ENCODE peak calls at places on chromosomes 12 and 14, in ten cellular contexts. I, C, Z, O, R, M, U, E, W and J are unnamed samples. For H3K4me1, the result is how much of the 10 kb centered on the place peaks cover.

GRCh38 chr12:32583535-32583934 is 95.6 kb upstream of the DNM1L start:
- DNase-seq in O (no peak), C (no peak), U (no peak), E (no peak), I (no peak), W (no peak), M (peak), R (no peak), Z (no peak), J (no peak)

GRCh38 chr12:106739318-106739717 is 35.2 kb upstream of the RIC8B start:
- DNase-seq in C (no peak), Z (no peak), O (no peak), U (no peak), I (no peak), R (no peak), W (no peak), M (no peak), E (no peak), J (no peak)

GRCh38 chr14:36271939-36272907 is 48.2 kb downstream of the MBIP start:
- DNase-seq in C (no peak), E (peak), I (no peak), M (peak), U (no peak), R (peak), W (no peak), O (peak), Z (no peak), J (no peak)

GRCh38 chr12:77167801-77168200 is 102.4 kb upstream of the E2F7 start:
- DNase-seq in O (no peak), Z (no peak), M (no peak), R (no peak), U (no peak), C (no peak), I (no peak), E (no peak), W (no peak), J (no peak)

GRCh38 chr14:49621114-49621881 is 699 bp downstream of the MGAT2 start:
- DNase-seq in M (peak), W (peak), Z (peak), U (peak), C (peak), E (peak), I (no peak), R (peak), O (peak), J (no peak)

GRCh38 chr12:1047898-1048660 is 57.1 kb downstream of the ERC1 start:
- DNase-seq in I (no peak), R (no peak), E (no peak), C (peak), M (no peak), Z (no peak), U (no peak), W (no peak), O (no peak), J (no peak)

GRCh38 chr14:105313381-105314286 is 914 bp upstream of the PACS2 start:
- DNase-seq in O (peak), W (no peak), Z (peak), R (peak), C (no peak), U (no peak), M (no peak), E (peak), I (no peak), J (peak)

GRCh38 chr12:111529424-111530368 is 69.4 kb downstream of the ATXN2 start:
- DNase-seq in W (no peak), I (peak), O (peak), R (no peak), U (peak), M (peak), E (peak), Z (no peak), C (peak), J (peak)

GRCh38 chr12:7450667-7451066 is 6.7 kb upstream of the CD163L1 start:
- DNase-seq in W (no peak), U (no peak), M (no peak), C (peak), Z (no peak), O (no peak), R (no peak), I (no peak), E (no peak), J (no peak)

GRCh38 chr12:107990325-107990724 is 138.8 kb upstream of the WSCD2 start:
- DNase-seq in R (no peak), W (no peak), I (peak), M (no peak), E (peak), C (peak), O (peak), Z (no peak), U (peak), J (no peak)

GRCh38 chr12:4443616-4444015 is 2.0 kb downstream of the FGF6 start:
- DNase-seq in R (no peak), O (no peak), I (no peak), C (no peak), E (no peak), W (no peak), U (no peak), Z (peak), M (no peak), J (no peak)

GRCh38 chr12:75548879-75549278 is 37.5 kb upstream of the KRR1 start:
- DNase-seq in E (no peak), I (no peak), M (no peak), Z (no peak), W (no peak), C (peak), O (no peak), R (no peak), U (no peak), J (no peak)

GRCh38 chr12:55664826-55665225 is 28.1 kb downstream of the OR10P1 start:
- DNase-seq in E (no peak), C (no peak), I (no peak), M (no peak), W (no peak), R (no peak), O (no peak), U (no peak), Z (no peak), J (no peak)

GRCh38 chr14:99039316-99040041 is 232.5 kb downstream of the BCL11B start:
- DNase-seq in C (no peak), I (no peak), Z (no peak), M (no peak), R (no peak), E (no peak), O (no peak), U (no peak), W (no peak), J (no peak)

GRCh38 chr14:70073924-70074566 is 114.7 kb downstream of the SLC8A3 start:
- DNase-seq in R (peak), O (peak), W (no peak), I (no peak), E (peak), U (no peak), C (peak), Z (no peak), M (peak), J (peak)

GRCh38 chr14:70064111-70064885 is 124.5 kb downstream of the SLC8A3 start:
- DNase-seq in M (peak), O (no peak), C (no peak), R (no peak), U (no peak), Z (no peak), W (no peak), I (no peak), E (no peak), J (no peak)

GRCh38 chr14:70067810-70068209 is 120.9 kb downstream of the SLC8A3 start:
- DNase-seq in Z (no peak), R (no peak), C (no peak), W (no peak), M (no peak), U (no peak), E (no peak), I (no peak), O (no peak), J (no peak)

GRCh38 chr14:70069186-70069585 is 119.6 kb downstream of the SLC8A3 start:
- DNase-seq in U (no peak), I (no peak), E (no peak), O (no peak), M (no peak), C (no peak), W (no peak), R (no peak), Z (no peak), J (no peak)
- H3K27ac ChIP-seq in U (no peak), I (no peak), E (no peak), O (no peak), M (no peak), C (no peak), W (no peak), R (no peak), Z (no peak), J (no peak)

DNA sequence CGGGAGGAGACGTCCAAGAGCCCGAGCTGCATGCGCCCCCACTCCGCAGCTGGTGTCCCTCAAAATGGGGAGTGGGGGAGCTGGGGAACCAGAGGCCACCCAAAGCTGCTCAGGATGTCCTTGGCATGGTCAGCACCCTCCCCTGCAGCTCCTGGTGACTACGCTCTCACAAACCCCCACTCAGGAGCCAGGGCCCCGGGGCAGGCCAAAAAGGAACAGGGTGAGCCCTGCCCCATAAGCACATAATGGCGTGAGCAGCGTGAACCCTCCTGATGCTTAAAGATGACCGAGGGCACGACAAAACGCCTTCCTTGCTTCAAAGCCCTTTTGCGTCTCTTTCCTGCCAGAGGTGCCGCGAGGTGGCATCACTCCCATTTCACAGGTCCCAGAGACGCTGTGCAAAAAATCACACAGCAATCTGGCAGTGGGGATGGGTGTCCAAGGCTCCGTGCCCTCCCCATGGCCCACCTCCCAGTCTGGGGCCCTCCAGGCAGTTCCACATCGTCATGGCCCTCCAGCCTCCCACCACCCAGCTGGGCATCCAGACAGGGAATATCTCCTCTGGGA is 13.5 kb downstream of the NCOR2 start:
- DNase-seq in C (no peak), R (no peak), W (no peak), Z (peak), I (no peak), U (no peak), M (no peak), O (no peak), E (no peak), J (no peak)
- H3K4me3 ChIP-seq in C (no peak), R (no peak), W (no peak), Z (no peak), I (peak), U (no peak), M (no peak), O (no peak), E (no peak), J (no peak)

DNA sequence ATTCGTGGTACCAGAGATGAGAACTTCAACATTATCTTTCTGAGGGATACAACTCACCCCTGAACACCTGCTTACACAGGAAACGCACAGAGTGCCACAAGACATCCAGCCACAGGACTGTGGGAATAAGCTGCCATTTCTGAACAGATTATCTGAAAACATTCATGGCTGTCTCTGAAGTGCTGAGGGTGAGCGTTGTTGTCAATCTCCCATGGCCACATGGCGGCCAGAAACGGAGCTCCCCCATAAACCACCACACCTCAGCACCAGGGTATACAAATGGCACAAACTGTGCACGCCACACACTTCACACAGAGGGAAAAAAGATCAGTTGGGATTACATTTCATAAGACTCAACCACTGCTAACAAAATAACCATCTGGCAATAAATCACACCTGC is 23.7 kb downstream of the FOXN3 start:
- DNase-seq in C (no peak), M (peak), W (no peak), U (no peak), R (no peak), O (no peak), Z (no peak), I (no peak), E (no peak), J (no peak)
- H3K4me1 ChIP-seq in C (under half), M (under half), W (under half), U (under half), R (under half), O (under half), Z (under half), I (under half), E (under half), J (under half)

GRCh38 chr14:60252630-60253029 is 3.6 kb downstream of the PPM1A start:
- DNase-seq in Z (no peak), C (no peak), U (no peak), R (no peak), W (no peak), M (no peak), I (no peak), E (no peak), O (no peak), J (no peak)
- H3K27ac ChIP-seq in Z (no peak), C (no peak), U (no peak), R (no peak), W (no peak), M (no peak), I (no peak), E (no peak), O (peak), J (no peak)

DNA sequence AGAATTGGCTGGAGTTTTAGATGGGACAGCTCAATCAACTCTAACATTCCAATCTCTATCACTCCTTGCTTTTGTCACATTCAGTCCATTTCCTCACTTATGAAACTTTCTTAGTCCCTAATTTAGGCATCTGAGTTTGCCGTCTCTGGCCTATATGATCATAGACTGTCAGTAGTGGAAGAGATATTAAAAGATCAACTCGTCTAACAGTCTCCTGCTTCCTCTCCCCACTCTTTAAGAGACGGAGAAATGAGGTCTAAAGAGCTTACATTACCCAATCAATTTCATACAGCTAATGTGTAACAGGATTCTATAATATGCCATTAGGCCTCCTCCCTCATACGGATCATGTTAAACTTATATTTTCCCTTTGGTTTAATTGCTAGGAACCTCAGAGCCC is 6.6 kb upstream of the ATP23 start:
- DNase-seq in M (no peak), W (no peak), O (no peak), U (no peak), R (no peak), Z (no peak), I (no peak), E (no peak), C (no peak), J (no peak)
- H3K4me3 ChIP-seq in M (no peak), W (no peak), O (no peak), U (no peak), R (no peak), Z (no peak), I (no peak), E (no peak), C (no peak), J (peak)

GRCh38 chr12:122888232-122888752 is 7.6 kb downstream of the VPS37B start:
- DNase-seq in I (peak), E (peak), R (peak), C (peak), M (peak), U (peak), Z (no peak), W (peak), O (peak), J (no peak)
- H3K4me1 ChIP-seq in I (half or more), E (under half), R (half or more), C (under half), M (under half), U (half or more), Z (half or more), W (half or more), O (half or more), J (under half)